ENCODE peak calls at places on chromosomes 3 and 15, in nine cellular contexts. I, U, N, C, J, E, M, Q and P are unnamed samples.

GRCh38 chr3:149494759-149495580 is 20.5 kb downstream of the TM4SF4 start:
- DNase-seq in I (no peak), U (no peak), N (no peak), C (no peak), J (no peak), E (peak; percentile 86), M (no peak), Q (peak; percentile 67), P (no peak)

GRCh38 chr3:131231710-131232348 is 149.7 kb upstream of the NUDT16 start:
- DNase-seq in I (no peak), U (no peak), N (no peak), C (peak; percentile 12), J (no peak), E (peak; percentile 12), M (peak; percentile 30), Q (peak; percentile 59), P (no peak)

GRCh38 chr3:106611841-106612240 is 743.0 kb upstream of the CBLB start:
- DNase-seq in I (no peak), U (no peak), N (no peak), C (peak; percentile 85), J (no peak), E (no peak), M (no peak), Q (peak; percentile 18), P (no peak)

GRCh38 chr3:62101488-62101887 is 271.9 kb downstream of the FEZF2 start:
- DNase-seq in I (no peak), U (no peak), N (no peak), C (peak; percentile 32), J (no peak), E (no peak), M (no peak), Q (peak; percentile 63), P (no peak)

GRCh38 chr3:17057316-17057715 is 172.6 kb downstream of the PLCL2 start:
- DNase-seq in I (no peak), U (no peak), N (no peak), C (peak; percentile 9), J (no peak), E (no peak), M (no peak), Q (peak; percentile 62), P (no peak)

GRCh38 chr3:99249627-99250026 is 348.1 kb upstream of the DCBLD2 start:
- DNase-seq in I (no peak), U (no peak), N (no peak), C (no peak), J (no peak), E (no peak), M (no peak), Q (no peak), P (no peak)

GRCh38 chr3:178494376-178494775 is 41.9 kb upstream of the KCNMB2 start:
- DNase-seq in I (no peak), U (no peak), N (no peak), C (no peak), J (no peak), E (no peak), M (no peak), Q (no peak), P (no peak)

GRCh38 chr15:76191539-76192244 is 119.6 kb downstream of the ETFA start:
- DNase-seq in I (no peak), U (no peak), N (no peak), C (no peak), J (no peak), E (no peak), M (no peak), Q (no peak), P (no peak)

GRCh38 chr15:59456114-59456513 is 18.1 kb downstream of the FAM81A start:
- DNase-seq in I (no peak), U (no peak), N (peak; percentile 46), C (no peak), J (no peak), E (peak; percentile 90), M (no peak), Q (no peak), P (no peak)

GRCh38 chr15:80527406-80527805 is 123.2 kb downstream of the ARNT2 start:
- DNase-seq in I (no peak), U (no peak), N (no peak), C (no peak), J (no peak), E (no peak), M (no peak), Q (no peak), P (no peak)

GRCh38 chr3:183298708-183299153 is 45.7 kb downstream of the B3GNT5 start:
- DNase-seq in I (no peak), U (no peak), N (peak; percentile 65), C (peak; percentile 90), J (no peak), E (peak; percentile 86), M (peak; percentile 73), Q (peak; percentile 98), P (peak; percentile 61)

GRCh38 chr3:149493315-149494021 is 19.0 kb downstream of the TM4SF4 start:
- DNase-seq in I (no peak), U (no peak), N (no peak), C (no peak), J (no peak), E (no peak), M (no peak), Q (no peak), P (no peak)

GRCh38 chr3:74661672-74662071 is 47.2 kb upstream of the CNTN3 start:
- DNase-seq in I (no peak), U (no peak), N (no peak), C (no peak), J (no peak), E (no peak), M (no peak), Q (no peak), P (no peak)

GRCh38 chr15:36403351-36403750 is 176.1 kb upstream of the CDIN1 start:
- DNase-seq in I (peak; percentile 17), U (no peak), N (no peak), C (no peak), J (no peak), E (no peak), M (no peak), Q (no peak), P (no peak)

GRCh38 chr3:124391774-124392173 is 338.5 kb upstream of the UMPS start:
- DNase-seq in I (no peak), U (no peak), N (no peak), C (no peak), J (no peak), E (no peak), M (no peak), Q (no peak), P (no peak)

GRCh38 chr3:60594025-60594424 is 657.2 kb downstream of the FHIT start:
- DNase-seq in I (no peak), U (no peak), N (peak; percentile 74), C (peak; percentile 77), J (no peak), E (peak; percentile 94), M (no peak), Q (peak; percentile 2), P (no peak)

GRCh38 chr3:37099469-37099868 is 74.9 kb downstream of the LRRFIP2 start:
- DNase-seq in I (no peak), U (no peak), N (no peak), C (no peak), J (no peak), E (no peak), M (no peak), Q (no peak), P (no peak)

GRCh38 chr3:17905996-17906395 is 163.6 kb upstream of the TBC1D5 start:
- DNase-seq in I (no peak), U (no peak), N (no peak), C (no peak), J (no peak), E (peak; percentile 8), M (no peak), Q (peak; percentile 7), P (no peak)

GRCh38 chr3:140442621-140443020 is 235.2 kb upstream of the TRIM42 start:
- DNase-seq in I (no peak), U (no peak), N (no peak), C (no peak), J (no peak), E (no peak), M (no peak), Q (no peak), P (no peak)

GRCh38 chr3:155110996-155111901 is 31.1 kb downstream of the MME start:
- DNase-seq in I (no peak), U (no peak), N (no peak), C (no peak), J (no peak), E (no peak), M (no peak), Q (no peak), P (no peak)

GRCh38 chr3:183265157-183265642 is 12.1 kb downstream of the B3GNT5 start:
- DNase-seq in I (no peak), U (no peak), N (no peak), C (peak; percentile 83), J (no peak), E (peak; percentile 70), M (no peak), Q (peak; percentile 28), P (no peak)

GRCh38 chr3:11085078-11085840 is 69.0 kb upstream of the HRH1 start:
- DNase-seq in I (no peak), U (no peak), N (no peak), C (peak; percentile 26), J (no peak), E (peak; percentile 27), M (no peak), Q (peak; percentile 10), P (no peak)

GRCh38 chr3:38327335-38328009 is 19.1 kb upstream of the XYLB start:
- DNase-seq in I (no peak), U (no peak), N (no peak), C (peak; percentile 33), J (no peak), E (peak; percentile 55), M (no peak), Q (peak; percentile 79), P (peak; percentile 33)

GRCh38 chr3:159941043-159941994 is 47.3 kb upstream of the IL12A start:
- DNase-seq in I (no peak), U (no peak), N (no peak), C (no peak), J (no peak), E (peak; percentile 41), M (no peak), Q (peak; percentile 46), P (peak; percentile 81)

GRCh38 chr3:194588741-194589140 is 44.5 kb downstream of the TMEM44 start:
- DNase-seq in I (no peak), U (no peak), N (no peak), C (peak; percentile 93), J (no peak), E (no peak), M (no peak), Q (no peak), P (no peak)

GRCh38 chr15:66024998-66025397 is 155.7 kb downstream of the RAB11A start:
- DNase-seq in I (no peak), U (no peak), N (no peak), C (peak; percentile 12), J (no peak), E (peak; percentile 32), M (no peak), Q (peak; percentile 32), P (no peak)

GRCh38 chr3:123568034-123568433 is 16.8 kb downstream of the HACD2 start:
- DNase-seq in I (no peak), U (no peak), N (no peak), C (no peak), J (no peak), E (no peak), M (no peak), Q (no peak), P (no peak)

GRCh38 chr3:10263549-10264363 is 15.5 kb downstream of the TATDN2 start:
- DNase-seq in I (no peak), U (peak; percentile 48), N (no peak), C (peak; percentile 62), J (peak; percentile 42), E (peak; percentile 51), M (peak; percentile 32), Q (peak; percentile 77), P (peak; percentile 22)

GRCh38 chr3:193945126-193945525 is 190.8 kb upstream of the HES1 start:
- DNase-seq in I (no peak), U (no peak), N (no peak), C (no peak), J (no peak), E (no peak), M (no peak), Q (no peak), P (no peak)

GRCh38 chr15:43769584-43770228 is 7.1 kb downstream of the ELL3 start:
- DNase-seq in I (no peak), U (peak; percentile 48), N (no peak), C (peak; percentile 77), J (peak; percentile 44), E (peak; percentile 67), M (peak; percentile 53), Q (peak; percentile 81), P (peak; percentile 41)

GRCh38 chr15:40688932-40689799 is 5.8 kb upstream of the RAD51 start:
- DNase-seq in I (no peak), U (no peak), N (no peak), C (no peak), J (no peak), E (peak; percentile 11), M (no peak), Q (no peak), P (no peak)